ENCODE peak calls at places on chromosomes 6 and 20, in eight cellular contexts. Q is naive thymus-derived CD8-positive, alpha-beta T cell; J is AG04450; W is nucleus accumbens; I is sciatic nerve; B is effector memory CD8-positive, alpha-beta T cell; D is activated CD4-positive, CD25-positive, alpha-beta regulatory T cell; G is endothelial cell. P is an unnamed sample.

GRCh38 chr6:15480546-15480945 is 182.3 kb downstream of the DTNBP1 start:
- DNase-seq in Q (no peak), J (no peak), W (no peak), I (no peak), B (no peak), D (no peak), G (no peak), P (no peak)

GRCh38 chr6:117531346-117531745 is 48.9 kb downstream of the DCBLD1 start:
- DNase-seq in Q (no peak), J (no peak), W (no peak), I (no peak), B (no peak), D (no peak), G (no peak), P (no peak)

GRCh38 chr6:151087861-151088598 is 151.7 kb upstream of the AKAP12 start:
- DNase-seq in Q (no peak), J (no peak), W (no peak), I (peak; percentile 77), B (no peak), D (no peak), G (no peak), P (no peak)

GRCh38 chr20:40416274-40416673 is 272.8 kb downstream of the MAFB start:
- DNase-seq in Q (no peak), J (no peak), W (no peak), I (no peak), B (no peak), D (no peak), G (no peak), P (no peak)

GRCh38 chr20:35145141-35145564 is 2.0 kb downstream of the EDEM2 start:
- DNase-seq in Q (peak; percentile 79), J (peak; percentile 41), W (no peak), I (no peak), B (peak; percentile 41), D (no peak), G (peak; percentile 14), P (no peak)

GRCh38 chr6:33621396-33622388 is 570 bp downstream of the ITPR3 start:
- DNase-seq in Q (peak; percentile 31), J (no peak), W (no peak), I (no peak), B (peak; percentile 11), D (no peak), G (no peak), P (no peak)

GRCh38 chr6:146546440-146546839 is 2.8 kb downstream of the RAB32 start:
- DNase-seq in Q (no peak), J (peak; percentile 61), W (no peak), I (no peak), B (no peak), D (no peak), G (no peak), P (no peak)

GRCh38 chr6:32439708-32440214 is at the start of gene HLA-DRA:
- DNase-seq in Q (peak; percentile 78), J (peak; percentile 4), W (no peak), I (no peak), B (peak; percentile 68), D (no peak), G (peak; percentile 46), P (no peak)

GRCh38 chr6:99036672-99037071 is 88.9 kb upstream of the FBXL4 start:
- DNase-seq in Q (no peak), J (no peak), W (no peak), I (no peak), B (no peak), D (no peak), G (no peak), P (no peak)

GRCh38 chr20:35743693-35744491 is 1.8 kb upstream of the RBM39 start:
- DNase-seq in Q (no peak), J (no peak), W (no peak), I (no peak), B (no peak), D (no peak), G (no peak), P (no peak)

GRCh38 chr6:43942011-43942442 is 172.0 kb downstream of the VEGFA start:
- DNase-seq in Q (no peak), J (no peak), W (no peak), I (no peak), B (no peak), D (no peak), G (no peak), P (no peak)

GRCh38 chr20:4195499-4195898 is 180.1 kb upstream of the RNF24 start:
- DNase-seq in Q (no peak), J (no peak), W (no peak), I (no peak), B (no peak), D (no peak), G (peak; percentile 20), P (peak; percentile 21)

GRCh38 chr6:154466139-154466538 is 44.3 kb downstream of the CNKSR3 start:
- DNase-seq in Q (no peak), J (no peak), W (no peak), I (no peak), B (no peak), D (no peak), G (no peak), P (no peak)

GRCh38 chr20:12255571-12255970 is 337.9 kb downstream of the BTBD3 start:
- DNase-seq in Q (no peak), J (no peak), W (no peak), I (no peak), B (no peak), D (no peak), G (no peak), P (no peak)

GRCh38 chr6:72552938-72553337 is 68.9 kb upstream of the KCNQ5 start:
- DNase-seq in Q (no peak), J (no peak), W (no peak), I (no peak), B (no peak), D (no peak), G (no peak), P (no peak)

GRCh38 chr6:33980176-33980805 is 165.6 kb downstream of the GRM4 start:
- DNase-seq in Q (no peak), J (no peak), W (no peak), I (peak; percentile 18), B (no peak), D (no peak), G (no peak), P (no peak)

GRCh38 chr6:93035756-93036155 is 383.6 kb downstream of the EPHA7 start:
- DNase-seq in Q (no peak), J (no peak), W (no peak), I (no peak), B (no peak), D (no peak), G (no peak), P (no peak)

GRCh38 chr6:52176550-52176949 is 9.6 kb upstream of the IL17A start:
- DNase-seq in Q (peak; percentile 0), J (no peak), W (no peak), I (no peak), B (peak; percentile 36), D (no peak), G (no peak), P (no peak)

GRCh38 chr20:18571578-18571977 is 4.3 kb downstream of the SMIM26 start:
- DNase-seq in Q (no peak), J (no peak), W (no peak), I (no peak), B (no peak), D (no peak), G (no peak), P (no peak)

GRCh38 chr6:157184202-157185015 is 138.9 kb downstream of the TMEM242 start:
- DNase-seq in Q (peak; percentile 60), J (peak; percentile 15), W (peak; percentile 33), I (peak; percentile 82), B (peak; percentile 52), D (peak; percentile 15), G (peak; percentile 68), P (peak; percentile 52)

GRCh38 chr6:46347669-46348068 is 143.6 kb downstream of the RCAN2 start:
- DNase-seq in Q (no peak), J (no peak), W (no peak), I (no peak), B (no peak), D (no peak), G (no peak), P (no peak)

GRCh38 chr6:109381007-109381746 is 1.1 kb downstream of the CD164 start:
- DNase-seq in Q (no peak), J (no peak), W (no peak), I (no peak), B (peak; percentile 2), D (no peak), G (no peak), P (no peak)

GRCh38 chr6:108952776-108953486 is 104.7 kb downstream of the ARMC2 start:
- DNase-seq in Q (no peak), J (no peak), W (no peak), I (no peak), B (no peak), D (no peak), G (no peak), P (no peak)

GRCh38 chr20:32651537-32651936 is 22.2 kb downstream of the C20orf203 start:
- DNase-seq in Q (no peak), J (no peak), W (no peak), I (no peak), B (no peak), D (no peak), G (no peak), P (no peak)

GRCh38 chr6:56689114-56689513 is 46.4 kb upstream of the DST start:
- DNase-seq in Q (no peak), J (no peak), W (no peak), I (no peak), B (no peak), D (no peak), G (no peak), P (no peak)

GRCh38 chr20:50434653-50435396 is 75.4 kb upstream of the PTPN1 start:
- DNase-seq in Q (no peak), J (peak; percentile 53), W (no peak), I (no peak), B (no peak), D (no peak), G (no peak), P (no peak)

GRCh38 chr6:36826520-36827227 is 12.6 kb downstream of the CPNE5 start:
- DNase-seq in Q (no peak), J (no peak), W (no peak), I (no peak), B (no peak), D (no peak), G (no peak), P (no peak)

GRCh38 chr20:324177-325042 is 942 bp upstream of the SOX12 start:
- DNase-seq in Q (peak; percentile 88), J (no peak), W (peak; percentile 64), I (peak; percentile 94), B (peak; percentile 89), D (peak; percentile 79), G (peak; percentile 93), P (peak; percentile 73)

GRCh38 chr6:169724554-169725269 is 412 bp upstream of the PHF10 start:
- DNase-seq in Q (peak; percentile 71), J (no peak), W (peak; percentile 76), I (peak; percentile 75), B (peak; percentile 38), D (peak; percentile 60), G (peak; percentile 68), P (peak; percentile 14)

GRCh38 chr6:31420546-31420945 is 17.2 kb downstream of the MICA start:
- DNase-seq in Q (no peak), J (no peak), W (no peak), I (no peak), B (no peak), D (no peak), G (no peak), P (no peak)

GRCh38 chr6:87791982-87792381 is 89.9 kb upstream of the AKIRIN2 start:
- DNase-seq in Q (no peak), J (no peak), W (no peak), I (no peak), B (no peak), D (no peak), G (no peak), P (no peak)

GRCh38 chr6:42604150-42604549 is 40.3 kb downstream of the UBR2 start:
- DNase-seq in Q (no peak), J (no peak), W (no peak), I (no peak), B (no peak), D (no peak), G (no peak), P (no peak)

GRCh38 chr6:155882527-155883333 is 427.1 kb upstream of the NOX3 start:
- DNase-seq in Q (peak; percentile 11), J (no peak), W (no peak), I (no peak), B (no peak), D (no peak), G (no peak), P (no peak)

GRCh38 chr6:34806738-34807453 is 15.0 kb downstream of the BLTP3A start:
- DNase-seq in Q (no peak), J (no peak), W (no peak), I (no peak), B (no peak), D (no peak), G (no peak), P (no peak)